ENCODE peak calls at places on chromosome X, in four cellular contexts. N is fibroblast of the aortic adventitia, T is prostate gland, Y is AG04449. U is an unnamed sample.

GRCh38 chrX:106707771-106708454 is 18.6 kb upstream of the RNF128 start:
- DNase-seq in Y (peak), T (no peak), N (peak), U (peak)

GRCh38 chrX:75642811-75643361 is 120.0 kb upstream of the ZDHHC15 start:
- DNase-seq in N (no peak), T (no peak), Y (no peak), U (no peak)

GRCh38 chrX:126064901-126065541 is 101.1 kb downstream of the DCAF12L2 start:
- DNase-seq in T (no peak), N (no peak), Y (no peak), U (no peak)

GRCh38 chrX:10111364-10112148 is 45.2 kb upstream of the CLCN4 start:
- DNase-seq in N (no peak), T (no peak), Y (peak), U (no peak)

GRCh38 chrX:28847423-28847822 is 260.2 kb downstream of the IL1RAPL1 start:
- DNase-seq in T (no peak), N (peak), Y (no peak), U (peak)

GRCh38 chrX:11470231-11470630 is 177.0 kb downstream of the AMELX start:
- DNase-seq in T (peak), Y (peak), N (peak), U (peak)

GRCh38 chrX:100687546-100687945 is 43.5 kb downstream of the SRPX2 start:
- DNase-seq in Y (no peak), T (no peak), N (no peak), U (no peak)

GRCh38 chrX:20271186-20271585 is 4.5 kb upstream of the RPS6KA3 start:
- DNase-seq in Y (no peak), N (no peak), T (no peak), U (no peak)

GRCh38 chrX:107755721-107756120 is 19.9 kb downstream of the TSC22D3 start:
- DNase-seq in Y (no peak), N (no peak), T (no peak), U (no peak)

GRCh38 chrX:81615979-81616378 is 414.1 kb downstream of the SH3BGRL start:
- DNase-seq in Y (no peak), T (no peak), N (no peak), U (no peak)
- TF ChIP-seq CTCF in Y (no peak), T (no peak), N (no peak), U (no peak)

GRCh38 chrX:33171071-33171470 is 40.3 kb downstream of the DMD start:
- DNase-seq in Y (no peak), N (no peak), T (no peak), U (no peak)
- H3K4me3 ChIP-seq in Y (no peak), N (no peak), T (no peak), U (no peak)

GRCh38 chrX:16827225-16827624 is 41.0 kb downstream of the TXLNG start:
- DNase-seq in N (peak), T (no peak), Y (no peak), U (no peak)

GRCh38 chrX:16822723-16823122 is 36.5 kb downstream of the TXLNG start:
- DNase-seq in N (peak), Y (no peak), T (no peak), U (no peak)

GRCh38 chrX:16825306-16826035 is 39.2 kb downstream of the TXLNG start:
- DNase-seq in Y (no peak), N (peak), T (no peak), U (no peak)

GRCh38 chrX:16828126-16828908 is 41.8 kb downstream of the RBBP7 start:
- DNase-seq in N (peak), Y (no peak), T (peak), U (peak)

GRCh38 chrX:16826207-16826606 is 39.9 kb downstream of the TXLNG start:
- DNase-seq in T (no peak), Y (no peak), N (peak), U (no peak)
- TF ChIP-seq CTCF in T (peak), Y (peak), N (peak), U (peak)

GRCh38 chrX:23811135-23811781 is 28.3 kb downstream of the SAT1 start:
- DNase-seq in T (no peak), N (peak), Y (no peak), U (no peak)
- H3K4me3 ChIP-seq in T (no peak), N (no peak), Y (no peak), U (no peak)

DNA sequence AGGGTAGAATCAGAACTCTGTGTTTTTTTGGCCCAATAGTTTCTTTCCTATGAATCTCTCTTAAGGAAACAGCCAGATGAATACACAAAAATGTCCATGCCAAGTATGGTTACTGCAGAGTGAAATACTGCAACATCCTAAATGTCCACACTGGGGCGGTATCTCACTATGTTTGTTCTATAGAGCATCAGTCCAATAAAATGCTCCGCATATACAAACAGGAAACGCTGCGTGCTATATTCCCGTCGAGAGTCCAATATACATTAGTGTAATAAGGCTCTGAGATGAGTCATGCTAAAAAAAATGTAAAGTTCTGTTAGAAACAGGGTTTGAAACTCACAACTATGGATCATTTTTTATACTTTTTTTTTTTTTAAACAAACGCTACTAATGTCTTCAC is 72.9 kb upstream of the ENOX2 start:
- DNase-seq in Y (peak), N (peak), T (peak), U (peak)
- TF ChIP-seq CTCF in Y (peak), N (peak), T (no peak), U (peak)

GRCh38 chrX:54043084-54043483 is 1.2 kb downstream of the PHF8 start:
- DNase-seq in N (no peak), T (no peak), Y (no peak), U (no peak)
- H3K4me3 ChIP-seq in N (peak), T (peak), Y (peak), U (peak)

GRCh38 chrX:131068945-131069719 is 11.0 kb downstream of the ARHGAP36 start:
- DNase-seq in Y (no peak), T (no peak), N (peak), U (no peak)
- TF ChIP-seq CTCF in Y (peak), T (no peak), N (peak), U (peak)

DNA sequence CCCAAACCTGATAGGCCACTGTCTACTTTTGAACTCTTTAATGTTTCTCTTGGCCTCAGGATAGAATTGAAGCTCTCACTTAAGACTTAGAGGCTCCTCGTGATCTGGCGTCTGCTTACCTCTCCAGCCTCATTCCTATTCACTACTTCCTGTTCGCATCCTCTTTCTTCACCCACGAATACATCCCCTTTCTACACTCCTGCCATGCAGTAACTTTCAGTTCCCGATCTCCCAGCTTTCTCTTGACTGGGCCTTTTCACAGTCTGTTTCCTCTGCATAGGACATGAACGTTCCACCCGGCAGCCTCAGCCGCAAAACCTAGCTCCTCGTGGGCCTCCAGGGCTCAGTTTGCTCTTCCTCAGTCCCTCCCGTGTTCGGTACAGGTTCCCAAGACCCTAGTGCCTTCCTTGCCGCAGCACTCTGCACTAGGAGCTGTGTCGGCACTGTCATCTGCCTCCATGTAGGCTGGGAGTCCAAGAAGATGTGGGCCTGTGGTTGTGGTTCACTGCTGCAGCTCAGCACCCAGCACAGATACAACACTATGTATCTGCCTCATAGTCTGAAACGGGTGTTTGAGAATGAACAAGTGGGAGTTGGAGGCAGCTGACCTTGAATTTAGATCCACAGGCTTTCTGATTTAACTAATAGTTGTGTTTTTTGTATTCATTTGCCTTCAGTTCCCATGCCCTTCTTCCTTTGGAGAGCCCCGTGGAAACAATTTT is 15.8 kb downstream of the RPL39 start:
- DNase-seq in N (no peak), T (no peak), Y (no peak), U (no peak)
- H3K4me3 ChIP-seq in N (no peak), T (no peak), Y (no peak), U (no peak)